ENCODE peak calls at places on chromosome 22, in six cellular contexts. V, U, B, O, Q and N are unnamed samples.

GRCh38 chr22:46763051-46763705 is 728 bp downstream of the TBC1D22A start:
- DNase-seq in B (peak; percentile 82), V (no peak), U (peak; percentile 68), Q (peak; percentile 8), O (peak; percentile 38), N (peak; percentile 70)

GRCh38 chr22:29022101-29022817 is 39.4 kb downstream of the C22orf31 start:
- DNase-seq in B (no peak), U (no peak), Q (no peak), V (no peak), O (no peak), N (no peak)

GRCh38 chr22:22753526-22754267 is 109.3 kb downstream of the GGTLC2 start:
- DNase-seq in U (peak; percentile 79), B (peak; percentile 64), V (no peak), Q (peak; percentile 37), O (no peak), N (no peak)

GRCh38 chr22:23279781-23280180 is 99.5 kb downstream of the BCR start:
- DNase-seq in B (no peak), V (no peak), U (no peak), Q (no peak), O (no peak), N (no peak)

GRCh38 chr22:37254206-37254866 is 10.3 kb upstream of the RAC2 start:
- DNase-seq in O (no peak), U (no peak), Q (peak; percentile 78), B (no peak), V (no peak), N (no peak)

GRCh38 chr22:44951510-44951816 is 58.3 kb downstream of the PHF21B start:
- DNase-seq in B (no peak), Q (no peak), V (no peak), U (no peak), O (no peak), N (no peak)

GRCh38 chr22:40509401-40510134 is 127.0 kb downstream of the MRTFA start:
- DNase-seq in V (no peak), U (peak; percentile 53), O (no peak), Q (peak; percentile 99), B (peak; percentile 71), N (peak; percentile 29)

GRCh38 chr22:49152146-49152929 is 675.3 kb downstream of the BRD1 start:
- DNase-seq in V (no peak), B (no peak), Q (no peak), U (no peak), O (no peak), N (no peak)

GRCh38 chr22:35785181-35785923 is 67.7 kb downstream of the APOL5 start:
- DNase-seq in V (no peak), B (no peak), O (no peak), Q (no peak), U (no peak), N (no peak)

GRCh38 chr22:36860821-36861659 is at the start of gene NCF4:
- DNase-seq in V (peak; percentile 61), U (peak; percentile 77), B (peak; percentile 80), O (peak; percentile 21), Q (no peak), N (peak; percentile 57)

GRCh38 chr22:45226681-45227186 is 14.0 kb downstream of the KIAA0930 start:
- DNase-seq in Q (no peak), O (no peak), B (no peak), U (no peak), V (no peak), N (no peak)

GRCh38 chr22:39276461-39277134 is 31.8 kb upstream of the PDGFB start:
- DNase-seq in B (no peak), O (no peak), Q (no peak), V (no peak), U (no peak), N (no peak)
- H3K4me1 ChIP-seq in B (no peaks in the 10 kb centered on the region), O (no peaks in the 10 kb centered on the region), Q (peaks cover 8% of the 10 kb centered on the region), V (no peaks in the 10 kb centered on the region), U (no peaks in the 10 kb centered on the region), N (peaks cover 17% of the 10 kb centered on the region)

GRCh38 chr22:24289781-24290181 is 19.1 kb downstream of the SPECC1L start:
- DNase-seq in O (no peak), V (no peak), Q (no peak), U (no peak), B (no peak), N (no peak)

GRCh38 chr22:24289138-24289537 is 18.5 kb downstream of the SPECC1L start:
- DNase-seq in O (no peak), V (no peak), B (no peak), U (no peak), Q (peak; percentile 91), N (no peak)

GRCh38 chr22:24284747-24285203 is 14.1 kb downstream of the SPECC1L start:
- DNase-seq in Q (peak; percentile 20), V (no peak), U (no peak), B (no peak), O (no peak), N (no peak)

GRCh38 chr22:24282401-24282800 is 11.8 kb downstream of the SPECC1L start:
- DNase-seq in V (no peak), O (no peak), B (no peak), Q (no peak), U (no peak), N (no peak)

DNA sequence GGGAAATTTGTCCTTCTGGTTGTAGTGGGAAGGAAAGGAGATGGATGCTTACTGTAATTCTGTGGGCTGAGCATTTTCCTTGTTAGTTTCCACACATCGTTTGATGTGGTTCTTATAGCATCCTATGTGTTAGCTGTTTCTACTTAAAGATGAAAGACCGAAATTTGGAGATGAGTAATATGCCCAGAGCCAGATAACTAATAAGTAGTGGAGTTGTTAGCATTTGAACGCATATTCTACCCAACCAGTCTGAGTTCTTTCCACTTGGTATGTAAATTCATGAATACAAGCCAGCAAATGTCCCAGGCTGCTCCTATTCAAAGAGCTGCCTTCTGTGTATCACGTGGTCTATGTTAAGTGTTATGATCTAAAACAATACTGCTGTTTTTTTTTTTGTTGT is 14.6 kb downstream of the SPECC1L start:
- DNase-seq in B (no peak), U (no peak), V (no peak), Q (peak; percentile 42), O (no peak), N (no peak)
- H3K27ac ChIP-seq in B (peak overlapping the region; percentile 18), U (peak overlapping the region; percentile 10), V (no peak overlapping the region), Q (peak overlapping the region; percentile 68), O (no peak overlapping the region), N (peak overlapping the region; percentile 22)

DNA sequence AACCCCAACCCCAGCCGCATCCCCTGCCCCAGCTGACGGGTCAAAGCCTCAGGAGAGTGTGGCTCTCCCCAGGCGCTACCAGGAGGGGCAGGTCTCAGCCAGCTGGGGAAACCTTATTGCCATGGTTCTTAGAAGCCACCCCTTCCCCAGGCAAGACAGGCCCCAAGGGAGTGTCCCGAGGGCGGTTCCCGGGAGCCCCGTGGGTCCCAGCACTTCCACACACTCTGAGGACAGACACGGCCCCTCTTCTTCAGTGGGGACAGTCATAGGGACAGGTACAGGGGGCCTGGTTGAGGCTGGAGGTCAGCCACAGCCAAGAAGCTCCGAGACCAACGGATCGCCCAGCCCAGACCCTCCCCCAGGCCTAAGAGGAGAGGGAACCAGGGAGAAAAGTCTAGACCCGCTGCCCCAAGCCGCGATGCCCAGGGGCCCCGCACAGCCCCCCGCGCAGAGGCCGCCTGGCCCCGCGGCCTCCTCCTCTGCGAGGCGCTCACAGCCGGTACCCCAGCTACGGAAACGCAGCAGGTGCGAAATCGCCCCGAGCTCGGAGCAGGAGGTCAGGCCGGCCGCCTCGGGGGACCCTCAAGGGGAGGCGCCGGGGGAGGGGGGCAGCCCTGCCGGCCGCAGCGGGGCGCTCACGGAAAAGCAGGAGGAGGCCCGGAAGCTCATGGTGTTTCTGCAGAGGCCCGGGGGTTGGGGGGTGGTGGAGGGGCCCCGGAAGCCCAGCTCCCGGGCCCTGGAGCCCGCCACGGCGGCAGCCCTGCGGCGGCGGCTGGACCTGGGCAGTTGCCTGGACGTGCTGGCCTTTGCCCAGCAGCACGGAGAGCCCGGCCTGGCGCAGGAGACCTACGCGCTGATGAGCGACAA is 2.6 kb downstream of the KLHDC7B start:
- DNase-seq in U (peak; percentile 50), O (no peak), V (no peak), B (no peak), Q (no peak), N (no peak)
- H3K4me3 ChIP-seq in U (peak overlapping the region; percentile 10), O (no peak overlapping the region), V (peak overlapping the region; percentile 20), B (peak overlapping the region; percentile 33), Q (no peak overlapping the region), N (peak overlapping the region; percentile 17)

GRCh38 chr22:31040542-31041398 is 40.3 kb upstream of the SMTN start:
- DNase-seq in O (no peak), Q (no peak), B (no peak), U (no peak), V (no peak), N (no peak)
- H3K4me1 ChIP-seq in O (peaks cover 26% of the 10 kb centered on the region), Q (peaks cover 16% of the 10 kb centered on the region), B (no peaks in the 10 kb centered on the region), U (peaks cover 13% of the 10 kb centered on the region), V (peaks cover 25% of the 10 kb centered on the region), N (peaks cover 24% of the 10 kb centered on the region)